ENCODE peak calls at places on chromosomes 13 and 19, in four cellular contexts. J is SK-N-SH, D is HepG2, T is GM12878. S is an unnamed sample.

GRCh38 chr19:23318143-23318542 is 67.9 kb upstream of the ZNF724 start:
- DNase-seq in D (no peak), J (no peak), T (no peak), S (no peak)

GRCh38 chr19:54415208-54415900 is at the start of gene TTYH1:
- DNase-seq in D (no peak), T (no peak), J (peak; percentile 88), S (no peak)

GRCh38 chr13:80030491-80030890 is 310.4 kb downstream of the SPRY2 start:
- DNase-seq in J (no peak), D (no peak), T (no peak), S (no peak)

GRCh38 chr13:27593267-27593666 is 27.1 kb downstream of the LNX2 start:
- DNase-seq in T (no peak), J (no peak), D (no peak), S (no peak)

GRCh38 chr19:39408392-39409206 is 2.0 kb downstream of the ZFP36 start:
- DNase-seq in J (no peak), T (no peak), D (no peak), S (peak; percentile 61)

GRCh38 chr13:107025991-107026390 is 458.1 kb upstream of the ARGLU1 start:
- DNase-seq in D (no peak), J (no peak), T (no peak), S (no peak)

GRCh38 chr19:3316659-3317207 is 49.6 kb upstream of the NFIC start:
- DNase-seq in T (no peak), D (no peak), J (peak; percentile 15), S (no peak)

GRCh38 chr13:29422015-29422414 is 173.5 kb downstream of the SLC7A1 start:
- DNase-seq in D (no peak), T (no peak), J (no peak), S (no peak)

GRCh38 chr13:97491452-97491851 is 57.5 kb downstream of the RAP2A start:
- DNase-seq in T (no peak), J (no peak), D (peak; percentile 80), S (no peak)

GRCh38 chr19:40673377-40673776 is 17.1 kb downstream of the NUMBL start:
- DNase-seq in J (no peak), D (no peak), T (no peak), S (no peak)

GRCh38 chr19:21940684-21941083 is 70.1 kb downstream of the ZNF208 start:
- DNase-seq in T (no peak), J (no peak), D (no peak), S (no peak)

GRCh38 chr13:110471833-110472162 is 89.7 kb downstream of the RAB20 start:
- DNase-seq in T (peak; percentile 87), J (no peak), D (no peak), S (no peak)

GRCh38 chr19:42272989-42273406 is 3.9 kb downstream of the CIC start:
- DNase-seq in T (no peak), D (no peak), J (no peak), S (no peak)

GRCh38 chr13:113814435-113814821 is 49.4 kb downstream of the GAS6 start:
- DNase-seq in J (no peak), D (no peak), T (no peak), S (no peak)

GRCh38 chr19:53538378-53539109 is 599 bp downstream of the ZNF331 start:
- DNase-seq in D (no peak), J (no peak), T (no peak), S (no peak)

GRCh38 chr13:98843482-98843877 is 91.0 kb upstream of the SLC15A1 start:
- DNase-seq in T (no peak), J (no peak), D (no peak), S (no peak)

GRCh38 chr19:10004617-10005016 is 5.7 kb downstream of the COL5A3 start:
- DNase-seq in T (no peak), D (no peak), J (no peak), S (no peak)

GRCh38 chr13:83878691-83879410 is 3.4 kb downstream of the SLITRK1 start:
- DNase-seq in D (no peak), T (no peak), J (no peak), S (no peak)

GRCh38 chr19:13859361-13859880 is 17.5 kb upstream of the NANOS3 start:
- DNase-seq in T (no peak), D (no peak), J (peak; percentile 38), S (no peak)

GRCh38 chr13:23504188-23504587 is 66.0 kb upstream of the TNFRSF19 start:
- DNase-seq in D (no peak), J (peak; percentile 51), T (no peak), S (no peak)

GRCh38 chr19:13839938-13840750 is 36.8 kb upstream of the NANOS3 start:
- DNase-seq in J (no peak), D (no peak), T (no peak), S (no peak)

GRCh38 chr19:11457115-11457514 is 21.7 kb downstream of the PRKCSH start:
- DNase-seq in T (no peak), D (no peak), J (peak; percentile 45), S (no peak)

DNA sequence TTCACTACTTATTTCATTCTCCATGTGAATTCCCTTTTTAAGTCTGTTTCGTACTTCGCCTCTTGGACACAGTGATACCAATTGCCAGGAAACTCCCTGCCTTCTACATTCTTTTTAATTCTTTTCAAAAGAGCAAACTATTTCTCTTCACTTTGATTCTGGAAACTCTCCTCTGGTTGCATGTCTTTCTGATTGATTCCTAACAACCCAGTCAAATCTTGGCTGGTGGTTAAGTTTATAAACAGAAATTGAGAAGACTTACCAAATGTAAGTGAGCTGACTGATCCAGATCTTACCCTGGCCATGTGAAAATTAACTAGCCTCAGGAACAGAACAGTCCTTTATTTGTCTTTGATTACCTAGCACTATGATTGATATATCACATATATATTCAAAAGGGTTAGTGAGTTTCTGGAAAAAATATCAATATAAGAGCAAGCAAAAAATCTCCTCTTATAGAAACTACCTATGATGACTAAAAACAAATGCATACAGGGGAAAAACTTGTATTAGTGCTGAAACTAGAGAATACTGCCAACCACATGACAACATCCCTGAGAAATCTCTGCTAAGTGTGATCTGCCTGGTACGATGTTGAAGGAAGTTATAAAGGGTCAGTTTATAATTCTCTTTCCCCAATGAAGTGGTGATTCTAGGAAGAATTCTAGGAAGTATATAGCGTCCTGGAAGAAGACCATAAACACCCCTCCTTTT is 152.6 kb upstream of the HTR2A start:
- DNase-seq in J (no peak), T (no peak), D (no peak), S (no peak)
- TF ChIP-seq PBX3 in J (no peak), T (no peak), D (no peak), S (no peak)

GRCh38 chr19:38395381-38396127 is 7.1 kb downstream of the SPRED3 start:
- DNase-seq in T (no peak), D (no peak), J (no peak), S (no peak)
- TF ChIP-seq CHD2 in T (no peak), D (no peak), J (no peak), S (no peak)

GRCh38 chr19:30565680-30566079 is 193.5 kb downstream of the ZNF536 start:
- DNase-seq in J (no peak), T (no peak), D (no peak), S (no peak)
- TF ChIP-seq PBX3 in J (no peak), T (no peak), D (no peak), S (no peak)

DNA sequence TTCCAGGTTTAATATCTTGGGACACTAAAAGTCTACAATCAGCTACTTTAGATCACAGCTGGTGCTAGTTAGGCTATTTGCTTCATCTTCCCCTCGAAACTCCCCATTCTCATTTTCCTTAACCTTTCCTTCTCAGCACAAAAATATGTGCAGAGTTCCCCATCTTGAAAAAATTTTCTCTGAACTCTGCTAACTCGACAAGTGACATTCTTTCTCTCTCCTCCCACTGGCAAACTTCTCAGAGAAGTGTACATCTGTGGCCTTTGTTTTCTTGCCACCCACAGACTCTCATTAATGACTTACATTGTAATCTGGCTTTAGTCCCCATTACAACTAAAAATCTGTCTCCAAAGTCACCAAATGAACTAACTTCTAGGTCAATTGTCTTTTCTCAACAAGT is 7.2 kb upstream of the KL start:
- DNase-seq in J (no peak), D (no peak), T (no peak), S (no peak)
- TF ChIP-seq CHD2 in J (no peak), D (no peak), T (no peak), S (no peak)

DNA sequence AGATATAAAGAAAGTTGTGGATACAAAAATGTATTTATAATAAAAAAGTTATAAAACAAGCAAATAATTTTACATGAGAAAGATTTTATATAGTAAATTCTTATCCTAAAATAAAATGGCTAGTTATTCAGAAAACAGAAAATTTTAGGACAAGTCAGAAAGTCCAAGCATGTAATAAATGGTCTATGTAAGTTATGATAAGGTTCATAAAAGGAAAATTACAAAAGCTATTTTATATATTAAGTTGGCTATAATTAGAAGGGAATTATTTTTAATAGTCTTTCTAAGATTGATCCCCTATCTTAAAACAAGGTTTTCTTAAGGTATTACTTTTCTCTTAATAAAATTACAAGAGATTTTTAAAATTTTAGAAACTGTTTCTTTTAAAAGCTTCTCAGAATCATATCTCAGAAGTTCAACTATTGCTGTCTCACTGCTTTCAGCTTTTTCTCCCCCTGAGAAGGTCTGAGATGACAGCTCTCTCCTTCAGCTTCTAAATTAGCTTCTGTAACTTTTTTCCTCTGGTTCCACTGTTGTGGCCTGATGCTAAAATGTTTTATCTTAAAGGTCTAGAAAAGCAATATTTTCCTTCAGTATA is 8.7 kb downstream of the CCDC169 start:
- DNase-seq in J (no peak), D (no peak), T (no peak), S (no peak)
- TF ChIP-seq PBX3 in J (no peak), D (no peak), T (no peak), S (no peak)

DNA sequence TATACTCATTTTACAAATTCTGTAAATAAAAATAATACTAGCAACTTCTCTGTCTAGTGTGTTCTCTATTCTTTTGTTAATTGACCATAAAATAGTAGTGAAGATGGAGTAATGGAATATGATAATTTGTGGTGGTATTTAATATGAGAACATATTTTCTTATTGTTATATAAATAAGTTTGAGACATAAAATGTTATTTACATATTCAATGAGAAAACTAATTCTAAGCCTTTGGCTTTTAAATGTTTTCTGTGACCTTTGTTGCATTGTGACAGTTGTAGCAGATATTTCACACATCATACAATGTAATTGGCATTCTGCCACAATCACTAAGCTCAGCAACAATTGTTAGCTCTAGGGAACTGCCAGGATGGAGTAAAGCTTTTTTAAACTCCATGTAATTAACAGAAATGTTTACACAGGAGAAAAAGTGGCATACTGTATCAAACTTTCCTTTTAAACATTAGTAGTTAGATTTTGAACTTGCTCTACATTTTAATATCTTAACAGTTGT is 562.1 kb upstream of the PCDH9 start:
- DNase-seq in T (no peak), J (no peak), D (no peak), S (no peak)
- TF ChIP-seq CHD2 in T (no peak), J (no peak), D (no peak), S (no peak)

DNA sequence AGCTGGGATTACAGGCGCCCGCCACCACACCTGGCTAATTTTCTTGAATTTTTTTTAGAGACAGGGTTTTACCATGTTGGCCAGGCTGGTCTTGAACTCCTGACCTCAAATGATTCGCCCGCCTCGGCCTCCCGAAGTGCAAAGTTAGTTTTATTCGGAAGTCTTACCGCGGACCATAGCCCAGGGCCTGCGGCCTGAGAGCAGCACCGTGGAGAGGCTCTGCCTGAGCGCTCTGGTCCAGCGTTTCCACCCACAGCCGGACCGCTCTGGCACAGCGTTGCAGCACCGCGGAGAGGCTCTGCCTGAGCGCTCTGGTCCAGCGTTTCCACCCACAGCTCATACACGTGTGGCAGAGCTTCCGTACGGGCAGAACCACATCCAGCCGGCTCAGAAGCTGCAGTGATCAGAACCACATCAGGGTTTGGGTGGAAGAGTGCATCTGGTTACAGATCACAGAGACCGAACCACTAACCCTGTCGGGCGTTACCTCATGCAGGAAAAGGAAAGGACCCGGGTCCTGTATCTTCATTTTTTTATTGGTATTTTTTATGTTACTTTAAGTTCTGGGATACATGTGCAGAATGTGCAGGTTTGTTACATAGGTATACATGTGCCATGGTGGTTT is 102.4 kb upstream of the SOX1 start:
- DNase-seq in J (no peak), T (no peak), D (no peak), S (no peak)
- TF ChIP-seq PBX3 in J (no peak), T (no peak), D (no peak), S (no peak)